ENCODE peak calls at places on chromosome 20, in nine cellular contexts. R, D, K, H, B, Q, A, I and X are unnamed samples.

GRCh38 chr20:36478137-36478905 is 63.0 kb upstream of the MYL9 start:
- DNase-seq in R (no peak), D (no peak), K (no peak), H (no peak), B (no peak), Q (no peak), A (no peak), I (no peak), X (no peak)

GRCh38 chr20:17664025-17664638 is 17.9 kb downstream of the RRBP1 start:
- DNase-seq in R (no peak), D (no peak), K (no peak), H (no peak), B (no peak), Q (no peak), A (no peak), I (no peak), X (no peak)

GRCh38 chr20:63232235-63233060 is 3.3 kb upstream of the BIRC7 start:
- DNase-seq in R (peak; percentile 76), D (peak; percentile 76), K (no peak), H (no peak), B (no peak), Q (no peak), A (no peak), I (peak; percentile 92), X (peak; percentile 99)

GRCh38 chr20:46128310-46129151 is 10.4 kb downstream of the CD40 start:
- DNase-seq in R (peak; percentile 71), D (no peak), K (no peak), H (peak; percentile 41), B (no peak), Q (peak; percentile 69), A (no peak), I (no peak), X (no peak)

GRCh38 chr20:51042064-51042463 is 19.2 kb upstream of the KCNG1 start:
- DNase-seq in R (no peak), D (no peak), K (no peak), H (no peak), B (no peak), Q (no peak), A (no peak), I (no peak), X (no peak)

GRCh38 chr20:31605902-31606677 is 1.0 kb downstream of the ID1 start:
- DNase-seq in R (no peak), D (no peak), K (no peak), H (no peak), B (no peak), Q (peak; percentile 27), A (no peak), I (no peak), X (peak; percentile 47)

GRCh38 chr20:40513010-40513409 is 176.0 kb downstream of the MAFB start:
- DNase-seq in R (no peak), D (no peak), K (no peak), H (no peak), B (no peak), Q (no peak), A (no peak), I (peak; percentile 16), X (no peak)

GRCh38 chr20:20333866-20334265 is 34.0 kb upstream of the INSM1 start:
- DNase-seq in R (no peak), D (no peak), K (no peak), H (no peak), B (no peak), Q (no peak), A (no peak), I (no peak), X (no peak)

GRCh38 chr20:47676219-47676721 is 109.0 kb downstream of the SULF2 start:
- DNase-seq in R (no peak), D (no peak), K (no peak), H (no peak), B (no peak), Q (no peak), A (no peak), I (no peak), X (no peak)

GRCh38 chr20:63033635-63034510 is 27.1 kb upstream of the BHLHE23 start:
- DNase-seq in R (no peak), D (no peak), K (no peak), H (no peak), B (no peak), Q (no peak), A (no peak), I (no peak), X (no peak)

GRCh38 chr20:13009682-13010406 is 1.1 kb downstream of the SPTLC3 start:
- DNase-seq in R (no peak), D (peak; percentile 76), K (no peak), H (no peak), B (peak; percentile 6), Q (no peak), A (peak; percentile 9), I (peak; percentile 85), X (peak; percentile 97)

GRCh38 chr20:1721687-1722512 is 64.3 kb upstream of the SIRPG start:
- DNase-seq in R (no peak), D (no peak), K (no peak), H (no peak), B (no peak), Q (no peak), A (no peak), I (no peak), X (peak; percentile 81)

GRCh38 chr20:51021067-51022025 is 1.6 kb downstream of the KCNG1 start:
- DNase-seq in R (no peak), D (no peak), K (no peak), H (no peak), B (no peak), Q (no peak), A (no peak), I (peak; percentile 49), X (no peak)

GRCh38 chr20:32330555-32330897 is 27.6 kb upstream of the ASXL1 start:
- DNase-seq in R (no peak), D (no peak), K (no peak), H (no peak), B (no peak), Q (no peak), A (no peak), I (no peak), X (no peak)

GRCh38 chr20:22732751-22733150 is 148.4 kb upstream of the FOXA2 start:
- DNase-seq in R (no peak), D (no peak), K (no peak), H (no peak), B (no peak), Q (no peak), A (no peak), I (no peak), X (no peak)

GRCh38 chr20:41150664-41151063 is 13.3 kb downstream of the PLCG1 start:
- DNase-seq in R (no peak), D (no peak), K (peak; percentile 29), H (no peak), B (peak; percentile 57), Q (no peak), A (peak; percentile 42), I (peak; percentile 49), X (peak; percentile 27)

GRCh38 chr20:59136027-59136426 is 27.6 kb upstream of the ZNF831 start:
- DNase-seq in R (no peak), D (no peak), K (no peak), H (no peak), B (no peak), Q (no peak), A (no peak), I (no peak), X (no peak)

GRCh38 chr20:13690948-13691347 is 52.2 kb upstream of the TASP1 start:
- DNase-seq in R (no peak), D (no peak), K (no peak), H (no peak), B (no peak), Q (no peak), A (no peak), I (no peak), X (no peak)

GRCh38 chr20:42678895-42679294 is 510.8 kb downstream of the PTPRT start:
- DNase-seq in R (no peak), D (no peak), K (no peak), H (no peak), B (no peak), Q (no peak), A (no peak), I (no peak), X (no peak)

GRCh38 chr20:45061244-45061643 is 39.7 kb downstream of the KCNS1 start:
- DNase-seq in R (peak; percentile 94), D (peak; percentile 49), K (no peak), H (no peak), B (peak; percentile 10), Q (no peak), A (no peak), I (peak; percentile 97), X (peak; percentile 98)

GRCh38 chr20:8156603-8157079 is 24.6 kb downstream of the PLCB1 start:
- DNase-seq in R (no peak), D (no peak), K (no peak), H (no peak), B (peak; percentile 64), Q (no peak), A (no peak), I (peak; percentile 53), X (peak; percentile 9)

GRCh38 chr20:1900321-1900791 is 5.1 kb downstream of the SIRPA start:
- DNase-seq in R (peak; percentile 84), D (peak; percentile 48), K (no peak), H (peak; percentile 61), B (peak; percentile 78), Q (peak; percentile 45), A (no peak), I (peak; percentile 80), X (peak; percentile 77)